ENCODE peak calls at places on chromosome 15, in six cellular contexts. I is mesendoderm, P is mesenchymal stem cell, B is neuronal stem cell, V is H9, D is trophoblast cell. Y is an unnamed sample.

GRCh38 chr15:95446854-95447253 is 883.6 kb upstream of the NR2F2 start:
- DNase-seq in D (no peak), I (no peak), B (no peak), V (no peak), P (no peak), Y (no peak)

GRCh38 chr15:52337198-52337853 is 41.7 kb upstream of the MYO5C start:
- DNase-seq in P (peak; percentile 53), V (no peak), I (peak; percentile 57), B (no peak), D (no peak), Y (peak; percentile 77)

GRCh38 chr15:59260090-59260489 is 53.4 kb downstream of the LDHAL6B start:
- DNase-seq in D (no peak), V (no peak), B (peak; percentile 70), I (no peak), P (no peak), Y (no peak)

GRCh38 chr15:88331291-88331690 is 74.8 kb upstream of the NTRK3 start:
- DNase-seq in V (peak; percentile 91), P (no peak), I (peak; percentile 88), D (no peak), B (peak; percentile 70), Y (peak; percentile 4)

GRCh38 chr15:90393040-90393439 is 5.0 kb downstream of the IQGAP1 start:
- DNase-seq in D (no peak), V (no peak), B (no peak), P (no peak), I (no peak), Y (no peak)

GRCh38 chr15:52438047-52438446 is 90.6 kb downstream of the MYO5A start:
- DNase-seq in I (no peak), P (no peak), V (no peak), B (no peak), D (no peak), Y (peak; percentile 7)

GRCh38 chr15:51908312-51908711 is 63.3 kb downstream of the LEO1 start:
- DNase-seq in V (no peak), D (no peak), P (peak; percentile 57), B (no peak), I (no peak), Y (peak; percentile 59)

GRCh38 chr15:62059818-62060115 is 480 bp downstream of the VPS13C start:
- DNase-seq in P (peak; percentile 85), I (no peak), B (no peak), D (peak; percentile 38), V (no peak), Y (peak; percentile 51)

GRCh38 chr15:77417642-77418041 is 2.3 kb downstream of the PEAK1 start:
- DNase-seq in I (no peak), V (no peak), D (no peak), P (no peak), B (no peak), Y (peak; percentile 9)

GRCh38 chr15:77855871-77856270 is 221.6 kb downstream of the TBC1D2B start:
- DNase-seq in P (no peak), B (no peak), I (no peak), D (no peak), V (peak; percentile 9), Y (no peak)

GRCh38 chr15:62985768-62986167 is 56.8 kb upstream of the TPM1 start:
- DNase-seq in P (peak; percentile 81), I (peak; percentile 63), D (peak; percentile 66), B (no peak), V (no peak), Y (peak; percentile 81)

GRCh38 chr15:97023131-97023844 is 692.8 kb downstream of the NR2F2 start:
- DNase-seq in D (no peak), I (no peak), V (no peak), B (no peak), P (peak; percentile 67), Y (no peak)

GRCh38 chr15:63367390-63367789 is 14.3 kb downstream of the CA12 start:
- DNase-seq in D (no peak), B (no peak), P (no peak), I (no peak), V (no peak), Y (no peak)

GRCh38 chr15:55532944-55533343 is 24.9 kb upstream of the DNAAF4 start:
- DNase-seq in B (no peak), D (no peak), I (no peak), V (no peak), P (no peak), Y (no peak)

GRCh38 chr15:55530861-55531313 is 22.9 kb upstream of the DNAAF4 start:
- DNase-seq in I (peak; percentile 93), V (no peak), P (peak; percentile 29), D (peak; percentile 63), B (no peak), Y (peak; percentile 68)

GRCh38 chr15:55535436-55535835 is 27.4 kb upstream of the DNAAF4 start:
- DNase-seq in B (no peak), P (no peak), I (no peak), V (no peak), D (no peak), Y (no peak)
- H4K8ac ChIP-seq in B (peak overlapping the region; percentile 76), P (peak overlapping the region; percentile 14), I (no peak overlapping the region), V (no peak overlapping the region), D (no peak overlapping the region), Y (no peak overlapping the region)

DNA sequence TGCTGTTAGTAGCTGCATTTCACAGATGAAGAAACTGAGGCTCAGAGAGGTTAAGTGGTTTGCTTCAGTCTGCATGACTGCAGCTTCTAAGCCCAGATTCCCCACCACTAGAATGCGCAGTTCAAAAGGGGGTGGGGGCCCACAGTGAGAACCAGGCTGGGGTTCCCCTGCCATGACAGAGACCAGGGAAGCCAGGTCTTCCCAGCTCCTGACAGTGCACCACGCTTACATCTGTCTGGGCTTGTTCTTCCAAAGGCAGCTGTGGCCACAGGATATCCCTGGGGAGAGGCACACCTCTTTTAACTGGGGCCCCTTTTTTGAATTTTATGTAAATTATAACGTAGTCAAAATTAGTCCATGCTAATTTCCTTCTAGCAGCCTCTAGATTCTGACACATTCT is 5.3 kb downstream of the PLEKHO2 start:
- DNase-seq in D (no peak), P (no peak), V (peak; percentile 16), I (no peak), B (no peak), Y (no peak)
- H4K8ac ChIP-seq in D (no peak overlapping the region), P (no peak overlapping the region), V (no peak overlapping the region), I (no peak overlapping the region), B (no peak overlapping the region), Y (no peak overlapping the region)

GRCh38 chr15:31300208-31300661 is 26.4 kb upstream of the KLF13 start:
- DNase-seq in V (no peak), B (no peak), P (no peak), I (no peak), D (no peak), Y (no peak)

GRCh38 chr15:31298707-31299172 is 27.9 kb upstream of the KLF13 start:
- DNase-seq in I (no peak), V (no peak), D (no peak), P (no peak), B (no peak), Y (no peak)

GRCh38 chr15:31300981-31301686 is 25.5 kb upstream of the KLF13 start:
- DNase-seq in D (no peak), I (peak; percentile 35), B (no peak), V (no peak), P (no peak), Y (no peak)

GRCh38 chr15:31297880-31298456 is 28.7 kb upstream of the KLF13 start:
- DNase-seq in I (no peak), V (no peak), P (no peak), B (no peak), D (no peak), Y (no peak)

DNA sequence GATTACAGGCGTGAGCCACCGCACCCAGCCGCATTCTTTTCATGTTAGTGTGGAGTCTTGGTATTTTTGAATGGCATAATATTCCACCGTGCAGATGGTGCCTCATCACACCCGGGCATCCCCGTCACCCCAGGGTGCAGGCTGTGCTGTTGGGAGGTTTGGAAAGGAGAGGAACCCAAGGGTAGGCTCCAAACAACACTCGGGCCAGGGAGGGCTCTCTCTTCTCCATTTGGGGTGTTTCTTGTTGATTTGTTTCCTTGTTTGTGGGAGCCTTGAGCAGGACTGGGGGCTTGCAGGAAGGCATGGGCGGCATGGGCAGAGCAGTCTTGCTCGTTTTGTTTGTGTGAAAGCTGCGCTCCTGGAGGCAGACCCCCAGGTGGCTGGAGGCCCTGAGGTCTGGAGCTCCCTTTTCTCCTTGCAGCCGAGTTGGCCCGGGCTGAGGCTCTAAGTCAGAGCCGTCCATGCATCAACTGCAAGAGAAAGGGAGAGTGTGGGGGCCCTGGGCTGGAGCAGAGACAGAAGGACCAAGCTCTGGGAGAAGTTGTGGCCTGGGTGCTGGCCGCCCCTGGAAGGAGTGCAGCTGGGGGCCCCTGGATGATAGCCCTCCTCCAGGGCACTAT is 26.9 kb upstream of the KLF13 start:
- DNase-seq in B (no peak), I (no peak), P (no peak), V (no peak), D (no peak), Y (no peak)
- H4K8ac ChIP-seq in B (no peak overlapping the region), I (no peak overlapping the region), P (no peak overlapping the region), V (no peak overlapping the region), D (no peak overlapping the region), Y (no peak overlapping the region)

GRCh38 chr15:49898575-49899283 is 220.3 kb downstream of the ATP8B4 start:
- DNase-seq in I (peak; percentile 6), B (no peak), D (peak; percentile 13), P (peak; percentile 32), V (no peak), Y (no peak)
- H4K8ac ChIP-seq in I (no peak overlapping the region), B (no peak overlapping the region), D (no peak overlapping the region), P (no peak overlapping the region), V (no peak overlapping the region), Y (peak overlapping the region; percentile 18)

GRCh38 chr15:83207622-83208356 is at the start of gene HDGFL3:
- DNase-seq in V (peak; percentile 77), P (peak; percentile 66), D (no peak), I (peak; percentile 77), B (peak; percentile 67), Y (peak; percentile 39)

GRCh38 chr15:83209333-83209732 is 1.7 kb upstream of the HDGFL3 start:
- DNase-seq in I (peak; percentile 62), P (no peak), V (peak; percentile 54), D (no peak), B (no peak), Y (no peak)

GRCh38 chr15:83206387-83206970 is 1.1 kb downstream of the HDGFL3 start:
- DNase-seq in D (no peak), I (peak; percentile 40), V (peak; percentile 34), B (no peak), P (peak; percentile 37), Y (no peak)

GRCh38 chr15:83206971-83207621 is 527 bp downstream of the HDGFL3 start:
- DNase-seq in V (peak; percentile 41), I (peak; percentile 62), P (peak; percentile 49), B (peak; percentile 42), D (peak; percentile 56), Y (no peak)

DNA sequence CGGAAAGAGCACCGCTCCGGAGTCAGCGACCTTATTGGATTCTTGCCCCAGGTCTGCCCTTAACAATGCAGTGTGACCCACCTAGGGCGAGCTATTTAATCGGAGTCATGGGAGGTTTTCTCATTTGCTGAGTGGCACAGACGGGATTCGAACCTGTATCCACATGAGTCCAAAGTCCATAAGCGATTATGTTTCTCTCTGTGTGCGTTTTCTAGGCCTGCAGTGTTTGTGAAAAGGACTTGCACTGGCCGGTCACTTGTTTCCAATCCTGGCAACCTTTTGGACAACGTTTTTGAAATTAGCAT is 686 bp upstream of the HDGFL3 start:
- DNase-seq in I (peak; percentile 89), P (no peak), D (no peak), B (no peak), V (no peak), Y (no peak)
- H4K8ac ChIP-seq in I (no peak overlapping the region), P (peak overlapping the region; percentile 97), D (peak overlapping the region; percentile 87), B (peak overlapping the region; percentile 98), V (no peak overlapping the region), Y (peak overlapping the region; percentile 30)

GRCh38 chr15:29822685-29823459 is 604 bp upstream of the TJP1 start:
- DNase-seq in I (peak; percentile 82), P (peak; percentile 92), D (peak; percentile 79), B (no peak), V (no peak), Y (peak; percentile 83)
- H4K8ac ChIP-seq in I (no peak overlapping the region), P (peak overlapping the region; percentile 98), D (peak overlapping the region; percentile 30), B (no peak overlapping the region), V (no peak overlapping the region), Y (peak overlapping the region; percentile 65)

GRCh38 chr15:98647026-98647773 is 1.1 kb upstream of the IGF1R start:
- DNase-seq in B (peak; percentile 88), V (peak; percentile 87), I (peak; percentile 87), D (peak; percentile 7), P (peak; percentile 67), Y (peak; percentile 43)
- H4K8ac ChIP-seq in B (no peak overlapping the region), V (no peak overlapping the region), I (no peak overlapping the region), D (peak overlapping the region; percentile 83), P (no peak overlapping the region), Y (peak overlapping the region; percentile 35)